ENCODE peak calls at places on chromosomes 7 and 10, in four cellular contexts. O is CD4-positive, alpha-beta T cell; W is mammary epithelial cell; Z is GM12864. L is an unnamed sample.

GRCh38 chr7:36303202-36304098 is 86.2 kb upstream of the ANLN start:
- DNase-seq in O (no peak), Z (no peak), W (peak; percentile 86), L (peak; percentile 90)

GRCh38 chr7:157693521-157694388 is 357.0 kb downstream of the DNAJB6 start:
- DNase-seq in Z (no peak), W (no peak), O (no peak), L (no peak)

GRCh38 chr7:7970620-7971307 is 2.2 kb downstream of the GLCCI1 start:
- DNase-seq in W (peak; percentile 30), Z (no peak), O (no peak), L (no peak)

GRCh38 chr7:21651697-21652096 is 108.9 kb downstream of the DNAH11 start:
- DNase-seq in O (no peak), W (no peak), Z (no peak), L (no peak)

GRCh38 chr7:51587600-51587999 is 271.0 kb upstream of the COBL start:
- DNase-seq in O (no peak), W (no peak), Z (no peak), L (no peak)

GRCh38 chr10:94412439-94412838 is 10.1 kb downstream of the TBC1D12 start:
- DNase-seq in O (no peak), Z (no peak), W (no peak), L (no peak)

GRCh38 chr10:87816163-87816841 is 1.7 kb downstream of the ATAD1 start:
- DNase-seq in O (no peak), W (no peak), Z (no peak), L (no peak)

GRCh38 chr10:11145498-11145855 is 127.8 kb downstream of the CELF2 start:
- DNase-seq in O (peak; percentile 47), Z (peak; percentile 74), W (no peak), L (no peak)

GRCh38 chr7:2593036-2593727 is 34.4 kb downstream of the IQCE start:
- DNase-seq in W (no peak), O (no peak), Z (no peak), L (no peak)

GRCh38 chr7:2592375-2592865 is 33.6 kb downstream of the IQCE start:
- DNase-seq in O (no peak), W (no peak), Z (no peak), L (no peak)

GRCh38 chr7:2596636-2597635 is 34.9 kb upstream of the TTYH3 start:
- DNase-seq in Z (no peak), O (no peak), W (no peak), L (no peak)

GRCh38 chr7:2595258-2595860 is 36.4 kb upstream of the TTYH3 start:
- DNase-seq in O (no peak), Z (no peak), W (no peak), L (no peak)

DNA sequence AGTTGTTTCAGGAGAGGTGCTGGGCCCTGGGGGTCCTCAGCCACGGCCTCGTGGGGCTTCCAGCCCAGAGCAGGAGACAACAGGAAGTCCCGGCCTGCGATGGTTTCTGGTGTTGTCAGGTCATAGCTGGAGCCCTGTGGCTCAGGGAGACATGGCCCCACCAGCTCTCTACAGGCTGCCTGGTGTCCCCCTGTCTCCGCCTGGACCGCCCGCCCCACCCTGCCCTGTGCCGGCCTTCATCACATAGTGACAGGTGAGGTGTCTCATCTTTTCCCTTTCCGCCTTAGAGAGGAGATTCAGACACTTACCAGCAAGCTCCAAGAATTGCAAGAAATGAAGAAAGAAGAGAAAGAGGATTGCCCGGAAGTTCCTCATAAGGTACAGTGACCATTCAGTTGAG is 35.8 kb downstream of the IQCE start:
- DNase-seq in O (no peak), W (no peak), Z (no peak), L (no peak)
- TF ChIP-seq CTCF in O (no peak), W (no peak), Z (no peak), L (no peak)

GRCh38 chr7:5477723-5478531 is 54.3 kb upstream of the TNRC18 start:
- DNase-seq in O (no peak), W (no peak), Z (no peak), L (no peak)
- TF ChIP-seq CTCF in O (no peak), W (no peak), Z (peak; percentile 58), L (no peak)

DNA sequence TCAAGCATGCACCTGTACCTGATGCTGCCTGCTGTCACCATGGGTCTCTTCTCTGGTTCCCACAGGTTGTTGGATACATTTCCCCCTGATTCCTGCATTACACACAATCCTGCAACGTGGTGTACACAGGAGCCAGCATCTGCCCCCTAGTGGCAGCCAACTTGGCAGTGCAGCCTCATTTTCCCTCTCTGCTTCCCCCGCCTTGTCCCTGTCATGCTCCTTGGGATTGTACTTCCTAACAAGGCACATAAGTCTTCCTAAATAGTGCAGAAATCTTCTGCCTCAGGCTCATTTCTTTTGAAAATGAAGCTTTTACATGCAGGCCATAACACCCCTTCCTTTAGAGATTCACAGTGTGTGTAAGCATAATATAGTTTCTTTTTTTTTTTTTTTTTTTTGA is 387.5 kb downstream of the CCSER2 start:
- DNase-seq in Z (peak; percentile 5), W (peak; percentile 26), O (no peak), L (peak; percentile 72)
- TF ChIP-seq CTCF in Z (peak; percentile 92), W (peak; percentile 96), O (no peak), L (peak; percentile 80)

GRCh38 chr10:21336476-21337170 is 188.9 kb downstream of the SKIDA1 start:
- DNase-seq in W (peak; percentile 90), O (no peak), Z (no peak), L (peak; percentile 95)
- TF ChIP-seq CTCF in W (no peak), O (no peak), Z (no peak), L (peak; percentile 10)

GRCh38 chr7:76394962-76395361 is 14.5 kb downstream of the SSC4D start:
- DNase-seq in W (no peak), Z (no peak), O (no peak), L (no peak)

GRCh38 chr7:76396039-76396732 is 13.3 kb downstream of the SSC4D start:
- DNase-seq in O (no peak), W (no peak), Z (no peak), L (no peak)

GRCh38 chr7:76390092-76390491 is 19.4 kb downstream of the SSC4D start:
- DNase-seq in O (no peak), Z (no peak), W (no peak), L (no peak)

GRCh38 chr7:76392531-76393115 is 16.9 kb downstream of the SSC4D start:
- DNase-seq in O (no peak), Z (no peak), W (no peak), L (no peak)

GRCh38 chr7:76393116-76394031 is 16.1 kb downstream of the SSC4D start:
- DNase-seq in Z (peak; percentile 76), W (peak; percentile 81), O (peak; percentile 87), L (peak; percentile 77)
- TF ChIP-seq CTCF in Z (no peak), W (no peak), O (no peak), L (no peak)

GRCh38 chr10:72375585-72375984 is 20.9 kb upstream of the DNAJB12 start:
- DNase-seq in W (no peak), O (no peak), Z (no peak), L (no peak)
- TF ChIP-seq CTCF in W (no peak), O (no peak), Z (peak; percentile 20), L (no peak)

DNA sequence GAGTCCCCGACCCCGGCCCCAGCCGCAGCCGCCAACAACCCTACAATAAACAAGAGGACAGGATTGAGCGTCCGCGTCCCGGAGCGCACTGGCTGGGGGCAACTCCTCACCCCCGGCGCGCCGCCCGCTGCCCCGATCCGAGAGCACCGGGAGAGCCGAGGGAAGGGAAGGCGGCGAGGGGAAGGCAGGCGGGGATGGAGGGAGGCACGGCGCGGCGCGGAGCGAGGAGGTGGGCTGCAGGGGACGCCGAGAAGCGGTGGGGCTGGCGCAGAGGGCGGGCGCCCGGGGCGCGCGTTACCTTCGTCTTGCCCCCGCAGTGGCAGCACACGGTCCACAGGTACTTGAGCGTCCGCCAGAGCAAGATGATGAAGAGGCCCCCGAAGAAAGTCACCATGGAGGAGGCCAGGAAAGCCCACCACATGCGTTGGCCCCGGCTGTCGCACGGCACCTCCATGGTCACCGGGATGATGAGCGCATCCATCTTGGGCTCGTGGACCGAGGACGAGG is 588 bp downstream of the KCNMA1 start:
- DNase-seq in Z (no peak), O (no peak), W (no peak), L (peak; percentile 12)
- TF ChIP-seq CTCF in Z (no peak), O (no peak), W (no peak), L (no peak)

DNA sequence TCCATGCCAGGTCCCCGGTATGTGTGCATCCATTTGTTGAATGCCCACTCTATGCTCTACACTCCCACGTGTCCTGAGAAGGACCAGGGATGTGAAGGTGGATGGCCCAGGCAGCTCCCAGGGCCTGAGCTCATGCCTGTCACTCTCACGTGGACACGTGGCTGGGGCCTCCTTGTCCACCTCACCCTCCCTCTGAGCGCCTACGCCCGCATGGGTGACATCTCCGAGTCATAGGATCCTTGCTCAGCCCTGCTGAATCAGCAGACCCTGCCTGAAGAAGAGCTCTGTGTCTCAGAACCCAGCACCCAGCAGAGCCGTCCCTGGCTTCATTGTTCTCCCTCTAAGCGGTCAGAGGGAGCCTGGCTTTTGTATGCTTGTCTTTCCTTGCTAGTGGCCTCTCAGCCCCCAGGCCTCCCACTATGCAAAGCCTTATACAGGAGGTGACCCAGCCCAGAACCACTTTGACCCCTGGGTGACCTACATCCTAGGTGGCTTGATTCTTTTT is 107.9 kb upstream of the PPIF start:
- DNase-seq in Z (no peak), W (peak; percentile 73), O (no peak), L (peak; percentile 74)
- TF ChIP-seq CTCF in Z (no peak), W (no peak), O (no peak), L (no peak)